ENCODE peak calls at places on chromosomes 16 and 17, in seven cellular contexts. Y is HCT116, O is Panc1, W is GM23338, L is HepG2, B is upper lobe of left lung, T is GM12878. U is an unnamed sample. For H3K36me3, the result is how much of the 10 kb centered on the place peaks cover.

GRCh38 chr17:8013731-8014557 is 11.5 kb downstream of the GUCY2D start:
- ATAC-seq in L (no peak), T (no peak), Y (no peak), O (no peak), W (no peak), B (no peak), U (no peak)

GRCh38 chr17:4717791-4718190 is 7.4 kb downstream of the ARRB2 start:
- ATAC-seq in L (no peak), Y (no peak), T (no peak), O (no peak), B (no peak), W (no peak), U (no peak)

GRCh38 chr16:17607075-17607509 is 136.3 kb upstream of the XYLT1 start:
- ATAC-seq in Y (no peak), W (no peak), L (no peak), B (no peak), T (no peak), O (no peak), U (no peak)

GRCh38 chr16:4350787-4351659 is at the start of gene PAM16:
- ATAC-seq in W (peak), B (peak), O (peak), Y (peak), T (peak), L (peak), U (peak)

GRCh38 chr17:19569785-19570496 is 36.3 kb downstream of the SLC47A1 start:
- ATAC-seq in O (no peak), Y (no peak), T (no peak), B (no peak), L (no peak), W (no peak), U (no peak)

GRCh38 chr17:2814499-2815341 is 18.5 kb downstream of the RAP1GAP2 start:
- ATAC-seq in O (no peak), T (peak), Y (no peak), W (no peak), L (no peak), B (peak), U (no peak)

GRCh38 chr17:80030730-80031410 is 4.8 kb downstream of the TBC1D16 start:
- ATAC-seq in T (no peak), B (no peak), L (peak), W (no peak), Y (no peak), O (no peak), U (no peak)

GRCh38 chr17:40179923-40180659 is 2.8 kb downstream of the RAPGEFL1 start:
- ATAC-seq in L (no peak), T (no peak), O (peak), B (no peak), W (no peak), Y (peak), U (no peak)

GRCh38 chr16:68369168-68369567 is 58.3 kb downstream of the PRMT7 start:
- ATAC-seq in L (no peak), Y (no peak), W (no peak), O (no peak), T (peak), B (no peak), U (no peak)

GRCh38 chr17:78390241-78391050 is 12.0 kb downstream of the PGS1 start:
- ATAC-seq in B (peak), T (no peak), Y (peak), O (peak), L (peak), W (peak), U (peak)
- TF ChIP-seq CTCF in B (peak), T (no peak), Y (no peak), O (no peak), L (no peak), W (peak), U (no peak)

GRCh38 chr16:15482068-15482747 is 47.8 kb downstream of the BMERB1 start:
- ATAC-seq in O (peak), W (peak), B (peak), Y (peak), L (peak), T (no peak), U (peak)
- TF ChIP-seq POLR2AphosphoS5 in O (no peak), W (no peak), B (peak), Y (peak), L (peak), T (no peak), U (peak)

GRCh38 chr17:15981646-15982580 is 17.6 kb downstream of the ZSWIM7 start:
- ATAC-seq in W (no peak), Y (peak), T (peak), L (no peak), B (no peak), O (no peak), U (no peak)
- H3K36me3 ChIP-seq in W (under half), Y (under half), T (under half), L (under half), B (under half), O (under half), U (half or more)

DNA sequence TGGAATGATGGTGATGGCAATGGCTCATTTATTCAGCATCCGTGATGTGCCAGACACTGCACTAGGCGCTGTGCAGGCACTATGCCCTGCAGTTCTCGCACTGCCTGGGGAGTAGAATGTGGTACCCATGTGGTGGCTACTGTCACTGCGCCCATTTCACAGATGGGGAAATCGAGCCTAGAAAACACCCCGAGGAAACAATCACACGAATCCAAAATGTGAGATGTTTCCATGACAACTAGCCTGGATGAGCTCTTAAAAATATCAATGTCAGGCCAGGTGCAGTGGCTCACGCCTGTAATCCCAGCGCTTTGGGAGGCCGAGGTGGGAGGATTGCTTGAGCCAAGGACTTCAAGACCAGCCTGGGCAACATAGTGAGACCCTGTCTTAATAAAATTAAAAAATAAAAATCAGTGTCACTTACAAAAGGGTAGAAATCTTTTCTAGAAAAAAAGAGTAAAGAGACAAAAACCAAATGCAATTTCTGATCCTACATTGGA is 57.9 kb upstream of the TNRC6A start:
- ATAC-seq in T (no peak), O (no peak), B (no peak), Y (no peak), L (no peak), W (no peak), U (no peak)
- TF ChIP-seq CTCF in T (no peak), O (no peak), B (no peak), Y (no peak), L (no peak), W (no peak), U (peak)

GRCh38 chr17:28747046-28747691 is 3.4 kb downstream of the TRAF4 start:
- ATAC-seq in O (no peak), L (no peak), Y (no peak), W (peak), B (no peak), T (no peak), U (no peak)
- TF ChIP-seq POLR2AphosphoS5 in O (no peak), L (no peak), Y (no peak), W (peak), B (peak), T (no peak), U (no peak)

GRCh38 chr16:51592013-51592501 is 441.0 kb upstream of the SALL1 start:
- ATAC-seq in Y (no peak), B (no peak), O (no peak), W (peak), L (no peak), T (no peak), U (no peak)

GRCh38 chr16:51591480-51591879 is 440.4 kb upstream of the SALL1 start:
- ATAC-seq in T (no peak), O (no peak), Y (no peak), B (no peak), W (no peak), L (no peak), U (no peak)

GRCh38 chr16:51596247-51596646 is 445.2 kb upstream of the SALL1 start:
- ATAC-seq in O (no peak), B (no peak), L (no peak), W (no peak), Y (no peak), T (no peak), U (no peak)

GRCh38 chr16:51592535-51592934 is 441.5 kb upstream of the SALL1 start:
- ATAC-seq in T (no peak), B (no peak), Y (no peak), L (no peak), W (peak), O (no peak), U (no peak)
- H3K36me3 ChIP-seq in T (under half), B (under half), Y (under half), L (under half), W (under half), O (under half), U (under half)

DNA sequence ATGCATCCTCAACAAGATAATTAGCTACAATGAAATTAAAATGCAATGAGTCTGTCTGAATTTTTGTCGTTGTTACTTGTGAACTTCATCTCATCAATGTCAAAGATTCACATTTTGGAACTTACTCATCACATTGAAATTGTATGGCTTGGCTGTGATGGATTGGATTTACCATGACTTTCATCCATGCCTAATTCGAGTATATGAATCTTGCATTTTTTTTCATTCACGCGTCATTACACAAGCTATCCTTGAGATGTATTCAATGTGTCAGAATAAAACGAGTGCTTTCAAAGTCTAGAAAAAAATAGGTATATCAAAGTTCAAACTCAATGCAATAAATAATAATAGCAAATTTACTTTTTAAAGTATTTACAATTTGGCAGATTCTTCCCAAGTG is 265.3 kb downstream of the MAP2K6 start:
- ATAC-seq in Y (no peak), W (no peak), B (no peak), O (no peak), T (no peak), L (no peak), U (no peak)
- TF ChIP-seq CTCF in Y (no peak), W (no peak), B (no peak), O (no peak), T (no peak), L (no peak), U (no peak)

DNA sequence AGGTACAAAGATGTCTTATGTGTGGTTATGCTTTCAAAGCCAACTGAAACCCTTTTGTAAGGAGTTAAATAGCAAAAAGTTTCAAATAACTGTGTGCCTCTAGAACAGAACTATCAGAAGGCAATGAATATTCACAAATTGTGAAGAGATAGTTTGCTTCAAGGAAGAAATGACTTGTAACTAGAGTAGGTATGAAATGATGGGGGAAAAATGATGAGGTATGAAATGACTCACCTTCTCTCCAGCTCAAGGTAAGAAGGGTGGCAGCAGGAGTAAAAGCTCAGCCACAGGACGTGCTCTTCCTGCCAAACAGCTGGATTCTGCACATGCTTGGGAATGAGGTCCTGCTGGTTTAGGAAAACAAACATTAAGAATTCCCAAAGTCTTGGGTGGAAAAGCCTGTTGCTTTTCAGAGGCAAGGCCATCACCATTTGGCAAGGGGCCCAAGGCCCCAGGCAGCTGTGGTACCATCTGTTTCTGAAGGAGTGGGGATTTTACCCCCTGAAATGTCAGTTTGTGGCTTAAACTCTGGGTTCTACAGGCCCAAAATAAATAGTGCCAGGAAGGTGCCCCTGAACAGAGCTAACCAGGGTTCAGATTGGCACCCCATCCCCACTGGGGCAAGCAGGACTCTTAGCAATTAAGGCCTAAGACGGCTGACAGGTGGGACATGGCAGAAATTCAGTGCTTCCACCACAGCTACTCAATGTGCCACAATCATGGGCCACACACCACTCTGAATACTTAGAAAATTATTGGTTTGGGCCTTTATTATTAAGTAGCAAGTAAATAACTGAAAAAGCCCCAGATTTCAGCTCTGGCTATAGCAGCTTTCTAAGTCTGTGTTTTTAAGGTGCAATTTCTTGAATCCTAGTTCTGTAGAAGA is 13.3 kb downstream of the HERPUD1 start:
- ATAC-seq in B (no peak), T (peak), Y (peak), O (no peak), L (no peak), W (no peak), U (no peak)
- TF ChIP-seq POLR2AphosphoS5 in B (no peak), T (peak), Y (no peak), O (no peak), L (peak), W (no peak), U (peak)

GRCh38 chr16:30741461-30741914 is 6.7 kb upstream of the PHKG2 start:
- ATAC-seq in Y (peak), W (peak), T (no peak), O (peak), B (peak), L (peak), U (peak)

GRCh38 chr16:30737794-30738648 is 10.2 kb upstream of the PHKG2 start:
- ATAC-seq in T (no peak), O (no peak), L (no peak), Y (no peak), W (no peak), B (no peak), U (no peak)

GRCh38 chr16:30740364-30741251 is 7.6 kb upstream of the PHKG2 start:
- ATAC-seq in O (peak), T (no peak), L (no peak), B (peak), Y (peak), W (peak), U (peak)

GRCh38 chr16:30738984-30739951 is 9.0 kb upstream of the PHKG2 start:
- ATAC-seq in W (no peak), B (no peak), L (peak), Y (no peak), T (peak), O (no peak), U (no peak)

DNA sequence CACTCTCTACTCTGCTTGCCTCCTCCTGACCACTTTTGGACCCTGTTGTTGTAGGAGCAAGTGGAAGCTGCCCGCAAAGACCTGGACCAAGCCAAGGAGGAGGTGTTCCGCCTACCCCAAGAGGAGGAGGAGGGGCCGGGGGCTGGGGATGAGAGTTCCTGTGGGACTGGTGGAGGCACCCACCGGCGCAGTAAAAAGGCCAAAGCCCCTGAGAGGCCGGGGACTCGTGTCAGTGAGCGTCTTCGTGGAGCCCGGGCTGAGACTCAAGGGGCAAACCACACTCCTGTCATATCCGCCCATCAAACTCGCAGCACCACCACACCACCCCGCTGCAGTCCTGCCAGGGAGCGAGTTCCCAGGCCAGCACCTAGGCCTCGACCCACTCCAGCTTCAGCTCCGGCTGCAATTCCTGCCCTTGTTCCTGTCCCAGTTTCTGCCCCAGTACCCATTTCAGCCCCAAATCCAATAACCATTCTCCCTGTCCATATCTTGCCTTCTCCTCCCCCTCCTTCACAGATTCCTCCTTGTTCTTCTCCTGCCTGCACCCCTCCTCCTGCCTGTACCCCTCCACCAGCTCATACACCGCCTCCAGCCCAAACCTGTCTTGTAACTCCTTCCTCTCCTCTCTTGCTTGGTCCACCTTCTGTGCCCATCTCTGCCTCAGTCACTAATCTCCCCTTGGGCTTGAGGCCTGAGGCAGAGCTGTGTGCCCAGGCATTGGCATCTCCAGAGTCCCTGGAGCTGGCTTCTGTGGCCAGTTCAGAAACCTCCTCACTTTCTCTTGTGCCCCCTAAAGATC is 11.0 kb upstream of the PHKG2 start:
- ATAC-seq in T (no peak), W (no peak), L (no peak), Y (no peak), B (no peak), O (no peak), U (no peak)
- H3K36me3 ChIP-seq in T (under half), W (under half), L (half or more), Y (under half), B (half or more), O (under half), U (half or more)